ENCODE peak calls at places on chromosome 4, in nine cellular contexts. L is uterus, I is IMR-90, N is upper lobe of left lung, T is HCT116, Y is right lobe of liver, B is heart left ventricle, K is GM12878, G is Peyer's patch. H is an unnamed sample. For H3K36me3, the result is how much of the 10 kb centered on the place peaks cover.

GRCh38 chr4:26321326-26322276 is 787 bp downstream of the RBPJ start:
- DNase-seq in L (peak), I (peak), N (peak), T (no peak), Y (peak), B (peak), K (no peak), G (peak), H (no peak)

GRCh38 chr4:127244515-127244914 is 388.2 kb upstream of the INTU start:
- DNase-seq in L (no peak), I (no peak), N (no peak), T (no peak), Y (no peak), B (no peak), K (no peak), G (no peak), H (no peak)

GRCh38 chr4:123995939-123996338 is 599.3 kb downstream of the SPRY1 start:
- DNase-seq in L (no peak), I (peak), N (no peak), T (no peak), Y (no peak), B (no peak), K (no peak), G (no peak), H (no peak)

GRCh38 chr4:103934178-103934789 is 214.5 kb upstream of the TACR3 start:
- DNase-seq in L (no peak), I (peak), N (no peak), T (peak), Y (no peak), B (no peak), K (no peak), G (no peak), H (peak)

GRCh38 chr4:147732516-147733193 is 767 bp downstream of the ARHGAP10 start:
- DNase-seq in L (peak), I (peak), N (peak), T (no peak), Y (peak), B (peak), K (no peak), G (peak), H (no peak)

GRCh38 chr4:54709281-54709854 is 51.6 kb downstream of the KIT start:
- DNase-seq in L (no peak), I (peak), N (peak), T (no peak), Y (no peak), B (no peak), K (no peak), G (no peak), H (no peak)

GRCh38 chr4:23827971-23828680 is 61.7 kb downstream of the PPARGC1A start:
- DNase-seq in L (no peak), I (peak), N (no peak), T (no peak), Y (no peak), B (no peak), K (no peak), G (no peak), H (no peak)

GRCh38 chr4:81359207-81359606 is 112.5 kb downstream of the RASGEF1B start:
- DNase-seq in L (no peak), I (peak), N (no peak), T (no peak), Y (no peak), B (no peak), K (no peak), G (no peak), H (no peak)

GRCh38 chr4:107806196-107806595 is 18.5 kb upstream of the SGMS2 start:
- DNase-seq in L (no peak), I (no peak), N (no peak), T (no peak), Y (no peak), B (no peak), K (no peak), G (no peak), H (no peak)

GRCh38 chr4:85092536-85092935 is 126.0 kb upstream of the WDFY3 start:
- DNase-seq in L (no peak), I (no peak), N (no peak), T (no peak), Y (no peak), B (no peak), K (no peak), G (no peak), H (no peak)

GRCh38 chr4:26136615-26137014 is 184.2 kb upstream of the RBPJ start:
- DNase-seq in L (no peak), I (no peak), N (no peak), T (no peak), Y (no peak), B (no peak), K (no peak), G (no peak), H (no peak)

GRCh38 chr4:156576946-156577345 is 394.7 kb downstream of the PDGFC start:
- DNase-seq in L (no peak), I (no peak), N (no peak), T (no peak), Y (no peak), B (no peak), K (no peak), G (no peak), H (no peak)

GRCh38 chr4:143489116-143489515 is 24.4 kb upstream of the SMARCA5 start:
- DNase-seq in L (no peak), I (peak), N (no peak), T (no peak), Y (no peak), B (no peak), K (no peak), G (no peak), H (no peak)

GRCh38 chr4:180665994-180666818 is 1577.0 kb upstream of the TENM3 start:
- DNase-seq in L (no peak), I (peak), N (no peak), T (peak), Y (no peak), B (no peak), K (no peak), G (peak), H (no peak)

GRCh38 chr4:128381748-128382559 is 94.3 kb upstream of the PGRMC2 start:
- DNase-seq in L (no peak), I (no peak), N (no peak), T (no peak), Y (no peak), B (no peak), K (no peak), G (no peak), H (no peak)

GRCh38 chr4:174210952-174211490 is 72.4 kb downstream of the FBXO8 start:
- DNase-seq in L (no peak), I (peak), N (no peak), T (no peak), Y (no peak), B (no peak), K (no peak), G (no peak), H (no peak)

GRCh38 chr4:183448436-183448835 is 4.0 kb downstream of the CDKN2AIP start:
- DNase-seq in L (no peak), I (no peak), N (no peak), T (no peak), Y (no peak), B (no peak), K (no peak), G (no peak), H (no peak)

GRCh38 chr4:13548984-13549546 is 4.8 kb upstream of the NKX3-2 start:
- DNase-seq in L (peak), I (peak), N (peak), T (peak), Y (peak), B (peak), K (peak), G (peak), H (peak)

GRCh38 chr4:123505077-123505456 is 108.5 kb downstream of the SPRY1 start:
- DNase-seq in L (no peak), I (peak), N (no peak), T (no peak), Y (no peak), B (no peak), K (no peak), G (no peak), H (no peak)

GRCh38 chr4:24260922-24261581 is 323.3 kb downstream of the DHX15 start:
- DNase-seq in L (no peak), I (no peak), N (no peak), T (no peak), Y (no peak), B (no peak), K (no peak), G (no peak), H (peak)

GRCh38 chr4:159227378-159227777 is 124.5 kb downstream of the RAPGEF2 start:
- DNase-seq in L (no peak), I (peak), N (no peak), T (no peak), Y (no peak), B (no peak), K (no peak), G (no peak), H (no peak)

GRCh38 chr4:7828011-7828720 is 111.5 kb downstream of the AFAP1 start:
- DNase-seq in L (peak), I (peak), N (peak), T (no peak), Y (no peak), B (peak), K (no peak), G (peak), H (peak)

GRCh38 chr4:55906323-55906722 is 42.4 kb upstream of the CEP135 start:
- DNase-seq in L (no peak), I (no peak), N (no peak), T (no peak), Y (no peak), B (no peak), K (no peak), G (no peak), H (no peak)

GRCh38 chr4:102404551-102404969 is 59.3 kb upstream of the SLC39A8 start:
- DNase-seq in L (peak), I (no peak), N (no peak), T (no peak), Y (no peak), B (no peak), K (no peak), G (no peak), H (no peak)

GRCh38 chr4:7691992-7692391 is 247.7 kb downstream of the AFAP1 start:
- DNase-seq in L (no peak), I (peak), N (no peak), T (no peak), Y (no peak), B (peak), K (no peak), G (no peak), H (peak)

GRCh38 chr4:111283066-111283677 is 660.3 kb upstream of the PITX2 start:
- DNase-seq in L (peak), I (peak), N (peak), T (peak), Y (peak), B (peak), K (no peak), G (peak), H (peak)

DNA sequence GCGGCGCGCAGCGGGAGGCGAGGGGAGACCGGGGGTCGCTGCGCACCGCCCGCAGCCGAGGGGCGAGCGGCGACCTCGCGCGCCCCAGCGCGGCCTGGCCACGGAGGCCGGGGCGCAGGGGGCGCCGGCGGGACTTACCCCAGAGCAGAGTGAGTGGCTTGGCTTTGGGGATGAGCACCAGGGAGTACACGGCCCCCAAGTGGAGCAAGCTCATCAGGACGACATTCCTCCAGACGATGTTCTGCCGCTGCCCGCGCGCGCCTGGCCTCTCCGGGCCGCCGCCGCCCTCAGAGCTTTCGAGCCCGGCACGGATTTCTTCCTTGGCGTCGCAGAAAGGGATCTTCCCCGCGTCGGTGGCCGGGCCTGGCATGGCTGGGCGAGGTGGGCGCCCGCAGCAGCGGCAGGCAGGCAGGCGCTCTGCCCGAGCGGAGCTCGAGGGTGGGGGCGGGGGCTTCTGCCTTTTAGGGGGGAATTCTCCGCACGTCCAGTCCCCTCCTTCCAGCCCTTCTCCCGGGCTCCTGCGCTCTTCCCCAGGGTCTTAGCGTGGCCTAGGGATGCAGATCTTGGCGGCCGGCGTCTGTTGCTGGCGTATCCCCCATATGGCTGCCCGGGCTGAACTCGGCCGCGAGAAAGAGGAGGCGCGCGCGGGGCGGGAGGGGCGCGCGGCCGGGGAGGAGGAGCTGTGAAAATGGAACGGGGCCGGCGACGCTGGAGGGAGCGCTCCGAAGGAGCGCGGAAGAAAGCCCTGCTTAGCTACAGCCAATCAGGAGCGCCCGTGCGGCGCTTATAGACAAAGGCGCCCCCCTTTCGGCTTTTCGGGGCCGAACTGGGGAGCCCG is at the start of gene SCD5:
- DNase-seq in L (peak), I (peak), N (peak), T (peak), Y (no peak), B (peak), K (no peak), G (peak), H (peak)
- TF ChIP-seq POLR2A in L (no peak), I (no peak), N (no peak), T (no peak), Y (no peak), B (no peak), K (peak), G (no peak), H (peak)

DNA sequence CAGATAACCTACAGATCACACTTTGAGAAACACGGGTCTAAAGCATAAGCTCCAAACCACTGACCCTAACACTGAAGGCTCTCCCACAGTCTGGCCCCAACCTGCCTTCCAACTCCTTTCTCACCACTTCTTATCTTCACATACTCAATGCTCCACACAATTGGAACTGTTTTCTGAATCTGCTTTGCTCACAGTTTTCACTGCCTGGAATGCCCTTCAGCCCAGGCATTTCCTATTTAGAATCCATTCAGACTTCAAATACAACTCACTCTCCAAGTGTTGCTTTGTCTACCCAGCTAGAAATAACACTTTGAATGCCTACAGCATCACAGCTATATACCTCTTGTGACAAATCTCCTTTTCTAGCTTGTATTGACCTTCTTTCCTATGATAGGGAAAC is 10.2 kb downstream of the OTUD4 start:
- DNase-seq in L (no peak), I (peak), N (no peak), T (no peak), Y (no peak), B (no peak), K (no peak), G (no peak), H (no peak)
- H3K36me3 ChIP-seq in L (under half), I (under half), N (under half), T (under half), Y (under half), B (half or more), K (under half), G (under half), H (under half)

GRCh38 chr4:158208931-158209640 is 1.2 kb upstream of the TMEM144 start:
- DNase-seq in L (no peak), I (no peak), N (no peak), T (no peak), Y (no peak), B (no peak), K (no peak), G (no peak), H (no peak)

GRCh38 chr4:158211288-158211687 is 1.0 kb downstream of the TMEM144 start:
- DNase-seq in L (no peak), I (no peak), N (no peak), T (no peak), Y (no peak), B (no peak), K (no peak), G (peak), H (no peak)

GRCh38 chr4:158209825-158210807 is at the start of gene TMEM144:
- DNase-seq in L (peak), I (peak), N (peak), T (peak), Y (peak), B (peak), K (no peak), G (peak), H (peak)
- TF ChIP-seq POLR2A in L (peak), I (no peak), N (peak), T (peak), Y (peak), B (peak), K (peak), G (peak), H (peak)

DNA sequence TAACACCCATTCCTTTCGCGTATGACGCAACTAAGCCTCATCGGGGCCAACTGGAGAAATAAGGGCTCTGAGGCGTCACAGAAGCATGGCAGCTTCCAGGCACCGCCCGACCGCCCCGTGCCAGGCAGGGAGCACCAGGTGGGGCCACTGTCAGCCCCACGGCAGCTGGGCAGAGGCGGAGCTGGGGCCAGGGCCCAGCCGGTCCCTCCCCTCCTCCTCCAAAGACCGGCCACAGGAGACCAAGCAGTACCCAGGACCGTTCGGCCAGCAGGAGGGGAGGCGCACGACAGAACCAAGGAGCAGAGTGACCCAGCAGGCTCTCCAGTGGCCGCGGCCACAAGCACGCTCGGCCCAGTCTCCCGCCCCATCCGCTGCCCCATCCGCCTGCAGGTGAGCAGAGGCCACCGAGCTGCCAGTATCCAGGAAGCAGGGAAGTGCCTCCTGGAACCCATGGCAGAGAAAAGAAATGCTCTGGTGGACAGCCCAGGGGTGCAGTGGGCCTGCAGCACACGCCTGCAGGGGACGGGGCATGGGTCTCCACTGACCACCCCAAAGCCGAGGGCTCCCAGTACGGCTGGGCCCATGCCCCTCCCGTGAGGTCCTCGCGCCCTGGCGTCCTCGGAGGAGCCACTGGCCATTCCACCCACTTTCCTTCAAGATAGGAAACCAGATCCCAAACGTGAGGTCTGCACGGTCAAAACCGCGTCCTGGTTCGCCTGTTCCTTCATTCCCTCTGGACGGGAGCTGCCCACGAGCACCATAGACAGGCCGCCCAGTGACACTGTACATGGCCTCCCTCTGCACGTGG is 9.6 kb downstream of the CTBP1 start:
- DNase-seq in L (peak), I (no peak), N (peak), T (no peak), Y (peak), B (no peak), K (no peak), G (peak), H (no peak)
- H3K36me3 ChIP-seq in L (under half), I (half or more), N (half or more), T (under half), Y (under half), B (half or more), K (under half), G (half or more), H (under half)

GRCh38 chr4:82367438-82368097 is 6.2 kb downstream of the HNRNPD start:
- DNase-seq in L (no peak), I (no peak), N (no peak), T (no peak), Y (no peak), B (no peak), K (no peak), G (no peak), H (no peak)
- TF ChIP-seq POLR2A in L (no peak), I (no peak), N (no peak), T (no peak), Y (no peak), B (no peak), K (no peak), G (no peak), H (no peak)

GRCh38 chr4:82447886-82448285 is 17.5 kb downstream of the ENOPH1 start:
- DNase-seq in L (no peak), I (no peak), N (no peak), T (no peak), Y (no peak), B (no peak), K (no peak), G (no peak), H (no peak)
- H3K36me3 ChIP-seq in L (under half), I (under half), N (under half), T (under half), Y (under half), B (half or more), K (under half), G (under half), H (under half)

DNA sequence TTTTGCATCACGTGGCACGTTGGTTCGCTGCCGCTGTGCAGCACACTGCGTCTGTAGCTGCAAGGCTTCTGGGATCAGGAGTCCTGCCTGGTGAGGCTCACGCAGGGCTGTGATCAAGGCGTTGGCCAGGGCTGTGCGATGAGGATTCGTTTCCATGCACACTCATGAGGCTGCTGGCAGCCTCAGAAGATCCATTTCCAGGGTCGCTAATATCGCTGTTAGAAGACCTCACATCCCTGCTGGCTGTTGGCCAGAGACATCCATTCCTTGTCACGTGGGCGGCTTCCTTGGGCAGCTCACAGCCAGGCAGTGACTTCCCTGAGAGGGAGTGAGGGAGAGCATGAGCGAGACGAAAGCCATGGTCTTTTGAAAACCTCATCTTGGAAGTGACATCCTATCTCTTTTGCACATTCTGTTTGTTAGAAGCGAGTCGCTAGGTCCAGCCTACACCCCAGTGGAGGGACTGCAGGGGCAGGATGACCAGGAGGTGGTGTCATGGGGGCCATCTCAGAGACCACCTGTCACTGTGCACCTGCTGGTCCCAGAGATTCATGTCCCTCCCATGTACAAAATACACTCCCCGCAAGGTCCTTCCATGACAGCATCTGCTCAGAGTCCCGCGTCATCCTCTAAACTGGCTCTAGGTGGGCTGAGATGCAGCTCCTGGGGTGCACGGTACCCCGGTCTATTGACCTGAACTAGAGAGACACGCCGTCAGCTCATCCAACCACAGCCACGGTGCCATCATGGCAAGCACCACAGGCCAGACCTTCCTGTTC is 12.2 kb downstream of the RGS12 start:
- DNase-seq in L (peak), I (peak), N (peak), T (no peak), Y (peak), B (peak), K (no peak), G (peak), H (peak)
- TF ChIP-seq POLR2A in L (no peak), I (no peak), N (no peak), T (no peak), Y (no peak), B (no peak), K (no peak), G (no peak), H (no peak)

GRCh38 chr4:6303943-6304342 is 34.3 kb downstream of the WFS1 start:
- DNase-seq in L (no peak), I (no peak), N (no peak), T (no peak), Y (no peak), B (no peak), K (no peak), G (no peak), H (no peak)
- H3K36me3 ChIP-seq in L (under half), I (under half), N (under half), T (under half), Y (under half), B (under half), K (under half), G (under half), H (under half)

GRCh38 chr4:6574747-6575502 is at the start of gene MAN2B2:
- DNase-seq in L (peak), I (peak), N (peak), T (peak), Y (peak), B (peak), K (peak), G (peak), H (peak)
- TF ChIP-seq POLR2A in L (no peak), I (peak), N (peak), T (no peak), Y (peak), B (peak), K (peak), G (peak), H (no peak)

GRCh38 chr4:41655177-41655576 is 93.3 kb downstream of the PHOX2B start:
- DNase-seq in L (no peak), I (peak), N (no peak), T (no peak), Y (no peak), B (no peak), K (no peak), G (no peak), H (no peak)
- H3K36me3 ChIP-seq in L (under half), I (under half), N (under half), T (under half), Y (under half), B (under half), K (under half), G (under half), H (under half)

H was measured in tibial nerve.